ENCODE peak calls at places on chromosome 18, in seven cellular contexts. M, Q, B, T, G, O and E are unnamed samples.

GRCh38 chr18:46596119-46596518 is 60.9 kb downstream of the LOXHD1 start:
- DNase-seq in M (no peak), Q (no peak), B (peak; percentile 3), T (peak; percentile 13), G (no peak), O (no peak), E (no peak)

GRCh38 chr18:78671551-78671950 is 308.1 kb upstream of the SALL3 start:
- DNase-seq in M (no peak), Q (no peak), B (no peak), T (no peak), G (no peak), O (no peak), E (no peak)

GRCh38 chr18:27662537-27662936 is 477.4 kb upstream of the CHST9 start:
- DNase-seq in M (no peak), Q (no peak), B (no peak), T (no peak), G (no peak), O (no peak), E (no peak)

GRCh38 chr18:55047546-55047945 is 88.3 kb upstream of the CCDC68 start:
- DNase-seq in M (peak; percentile 12), Q (no peak), B (peak; percentile 16), T (no peak), G (no peak), O (no peak), E (peak; percentile 12)

GRCh38 chr18:49168281-49168680 is 217.5 kb upstream of the SMAD7 start:
- DNase-seq in M (no peak), Q (no peak), B (no peak), T (peak; percentile 64), G (no peak), O (no peak), E (no peak)

GRCh38 chr18:60117321-60117720 is 217.5 kb downstream of the PMAIP1 start:
- DNase-seq in M (no peak), Q (no peak), B (no peak), T (no peak), G (no peak), O (no peak), E (no peak)

GRCh38 chr18:25832008-25832604 is 258.3 kb downstream of the SS18 start:
- DNase-seq in M (peak; percentile 76), Q (peak; percentile 56), B (peak; percentile 61), T (peak; percentile 17), G (peak; percentile 70), O (peak; percentile 77), E (peak; percentile 56)

GRCh38 chr18:3798032-3798431 is 348.1 kb downstream of the TGIF1 start:
- DNase-seq in M (no peak), Q (no peak), B (no peak), T (no peak), G (no peak), O (no peak), E (no peak)

GRCh38 chr18:13376841-13377351 is 158.3 kb downstream of the LDLRAD4 start:
- DNase-seq in M (no peak), Q (no peak), B (no peak), T (no peak), G (no peak), O (no peak), E (no peak)

GRCh38 chr18:7904529-7904928 is 337.4 kb downstream of the PTPRM start:
- DNase-seq in M (no peak), Q (no peak), B (peak; percentile 95), T (no peak), G (no peak), O (no peak), E (peak; percentile 97)

GRCh38 chr18:9429662-9429993 is 45.7 kb upstream of the RALBP1 start:
- DNase-seq in M (no peak), Q (no peak), B (peak; percentile 46), T (no peak), G (no peak), O (no peak), E (no peak)

GRCh38 chr18:902179-902718 is 2.4 kb upstream of the ADCYAP1 start:
- DNase-seq in M (peak; percentile 23), Q (no peak), B (no peak), T (peak; percentile 69), G (no peak), O (no peak), E (peak; percentile 25)

GRCh38 chr18:59123588-59124369 is 15.9 kb upstream of the SEC11C start:
- DNase-seq in M (peak; percentile 44), Q (no peak), B (peak; percentile 94), T (no peak), G (no peak), O (no peak), E (peak; percentile 47)

GRCh38 chr18:9968081-9968848 is 54.4 kb downstream of the VAPA start:
- DNase-seq in M (no peak), Q (no peak), B (no peak), T (no peak), G (no peak), O (no peak), E (no peak)

GRCh38 chr18:24959100-24959499 is 392.9 kb downstream of the ZNF521 start:
- DNase-seq in M (peak; percentile 66), Q (no peak), B (no peak), T (no peak), G (no peak), O (peak; percentile 23), E (peak; percentile 66)

GRCh38 chr18:30175621-30176225 is 866.8 kb downstream of the DSC3 start:
- DNase-seq in M (no peak), Q (no peak), B (no peak), T (peak; percentile 33), G (no peak), O (no peak), E (peak; percentile 28)

GRCh38 chr18:24534271-24534670 is 73.8 kb downstream of the HRH4 start:
- DNase-seq in M (no peak), Q (no peak), B (no peak), T (no peak), G (no peak), O (no peak), E (no peak)

GRCh38 chr18:45745817-45746461 is 22.0 kb downstream of the SLC14A1 start:
- DNase-seq in M (no peak), Q (no peak), B (no peak), T (no peak), G (no peak), O (no peak), E (no peak)

GRCh38 chr18:61435064-61435652 is 101.9 kb downstream of the CDH20 start:
- DNase-seq in M (peak; percentile 10), Q (no peak), B (peak; percentile 10), T (peak; percentile 18), G (no peak), O (peak; percentile 20), E (peak; percentile 4)

GRCh38 chr18:56953444-56953843 is 193.4 kb upstream of the BOD1L2 start:
- DNase-seq in M (no peak), Q (no peak), B (no peak), T (no peak), G (no peak), O (no peak), E (no peak)

GRCh38 chr18:22831441-22831904 is 101.7 kb upstream of the RBBP8 start:
- DNase-seq in M (peak; percentile 26), Q (no peak), B (peak; percentile 91), T (no peak), G (no peak), O (no peak), E (peak; percentile 62)

GRCh38 chr18:36006997-36007396 is 34.5 kb downstream of the RMP24 start:
- DNase-seq in M (no peak), Q (no peak), B (no peak), T (no peak), G (no peak), O (no peak), E (no peak)

GRCh38 chr18:44977856-44978255 is 297.2 kb downstream of the SETBP1 start:
- DNase-seq in M (no peak), Q (no peak), B (no peak), T (no peak), G (no peak), O (no peak), E (no peak)

GRCh38 chr18:13191779-13192178 is 26.8 kb upstream of the LDLRAD4 start:
- DNase-seq in M (peak; percentile 47), Q (no peak), B (no peak), T (no peak), G (no peak), O (no peak), E (peak; percentile 50)

GRCh38 chr18:39134255-39134654 is 1568.7 kb upstream of the CELF4 start:
- DNase-seq in M (no peak), Q (no peak), B (no peak), T (no peak), G (no peak), O (no peak), E (no peak)

GRCh38 chr18:10851824-10852225 is 297.5 kb downstream of the PIEZO2 start:
- DNase-seq in M (peak; percentile 79), Q (peak; percentile 52), B (peak; percentile 81), T (peak; percentile 63), G (no peak), O (peak; percentile 12), E (peak; percentile 80)